ENCODE peak calls at places on chromosomes 2 and 18, in four cellular contexts. D is K562, F is HCT116, E is HepG2. I is an unnamed sample.

GRCh38 chr2:157845081-157845480 is 31.0 kb downstream of the ACVR1 start:
- DNase-seq in D (no peak), E (no peak), F (no peak), I (no peak)

GRCh38 chr18:38250981-38251380 is 685.4 kb upstream of the CELF4 start:
- DNase-seq in E (no peak), D (no peak), F (no peak), I (no peak)

GRCh38 chr2:27772804-27773203 is 1.3 kb downstream of the MRPL33 start:
- DNase-seq in F (no peak), E (no peak), D (no peak), I (no peak)

GRCh38 chr2:234081970-234082822 is 31.7 kb downstream of the SPP2 start:
- DNase-seq in D (no peak), F (no peak), E (peak; percentile 46), I (no peak)

GRCh38 chr2:152354909-152355308 is 19.9 kb downstream of the FMNL2 start:
- DNase-seq in D (no peak), E (no peak), F (no peak), I (no peak)

GRCh38 chr2:233266481-233266880 is 15.0 kb downstream of the ATG16L1 start:
- DNase-seq in D (no peak), F (no peak), E (no peak), I (no peak)

GRCh38 chr2:96240341-96241038 is 25.3 kb downstream of the TMEM127 start:
- DNase-seq in F (no peak), D (no peak), E (no peak), I (no peak)

GRCh38 chr18:72868666-72869661 is 1.2 kb upstream of the NETO1 start:
- DNase-seq in D (no peak), F (no peak), E (no peak), I (no peak)

GRCh38 chr2:196201229-196201998 is 30.0 kb upstream of the STK17B start:
- DNase-seq in E (no peak), D (no peak), F (no peak), I (no peak)

GRCh38 chr2:190678444-190679162 is 29.7 kb downstream of the NAB1 start:
- DNase-seq in E (no peak), D (no peak), F (no peak), I (no peak)

GRCh38 chr2:233838251-233838650 is 16.1 kb downstream of the HJURP start:
- DNase-seq in D (no peak), F (no peak), E (no peak), I (no peak)

GRCh38 chr2:108707300-108707699 is 12.0 kb upstream of the RANBP2 start:
- DNase-seq in D (no peak), E (no peak), F (no peak), I (no peak)

GRCh38 chr18:27491772-27492171 is 306.7 kb upstream of the CHST9 start:
- DNase-seq in D (no peak), F (no peak), E (no peak), I (no peak)

GRCh38 chr18:79574938-79575525 is 104.6 kb upstream of the CTDP1 start:
- DNase-seq in E (no peak), D (no peak), F (no peak), I (no peak)

DNA sequence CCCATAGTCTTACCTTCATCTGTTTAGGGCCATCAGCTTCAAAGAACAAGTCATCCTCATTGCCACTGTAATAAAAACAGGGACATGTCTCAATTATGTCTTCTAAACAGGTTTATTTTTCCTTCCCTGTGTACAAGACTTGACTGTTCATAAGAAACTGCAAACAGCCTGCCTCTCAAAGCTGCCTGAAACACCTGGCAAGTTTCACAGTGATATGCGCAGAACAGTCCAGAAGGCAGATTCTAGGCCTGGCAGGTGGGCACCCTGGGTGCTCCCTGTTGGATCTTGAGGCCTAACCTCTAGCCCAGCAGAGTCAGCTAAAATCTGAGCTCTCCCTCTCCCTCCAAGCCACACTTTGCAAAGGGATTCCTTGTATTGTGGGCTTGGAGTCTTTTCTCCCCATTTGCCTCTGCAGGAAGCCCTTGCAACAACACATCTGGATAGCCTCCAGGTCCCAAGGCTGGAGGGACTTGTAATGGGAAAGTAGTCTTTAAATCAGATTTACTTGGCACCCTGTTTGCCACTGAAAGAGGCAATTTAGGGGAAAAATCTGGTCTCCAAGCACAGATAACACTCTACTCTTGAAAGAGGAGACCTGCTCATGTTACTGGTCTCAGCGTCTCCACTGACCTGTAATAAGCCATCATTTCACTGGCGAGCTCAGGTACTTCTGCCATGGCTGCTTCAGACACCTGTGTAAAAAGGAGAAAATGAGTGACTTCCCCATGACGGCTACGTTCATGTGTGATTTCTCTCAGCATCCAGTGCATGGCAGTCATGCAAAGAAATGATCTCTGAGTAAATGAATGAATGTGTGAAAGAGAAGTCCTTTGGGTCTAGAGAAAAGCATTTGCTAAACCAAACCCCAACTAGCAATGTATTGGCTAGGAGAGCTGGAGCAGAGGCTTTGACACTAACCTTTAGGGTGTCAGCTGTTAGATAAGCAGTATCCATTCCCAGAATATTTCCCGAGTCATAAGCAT is 735 bp downstream of the IL1B start:
- DNase-seq in F (no peak), D (no peak), E (no peak), I (no peak)
- H3K4me1 ChIP-seq in F (peaks cover 12% of the 10 kb centered on the region), D (no peaks in the 10 kb centered on the region), E (peaks cover 34% of the 10 kb centered on the region), I (no peaks in the 10 kb centered on the region)

GRCh38 chr2:166661391-166661790 is 167.3 kb upstream of the SCN7A start:
- DNase-seq in F (no peak), E (no peak), D (no peak), I (no peak)

GRCh38 chr2:166671831-166672230 is 177.8 kb upstream of the SCN7A start:
- DNase-seq in E (no peak), D (no peak), F (no peak), I (no peak)

GRCh38 chr2:166661824-166662223 is 167.8 kb upstream of the SCN7A start:
- DNase-seq in F (no peak), E (no peak), D (no peak), I (no peak)

GRCh38 chr2:166671235-166671634 is 177.2 kb upstream of the SCN7A start:
- DNase-seq in D (no peak), F (no peak), E (no peak), I (no peak)

DNA sequence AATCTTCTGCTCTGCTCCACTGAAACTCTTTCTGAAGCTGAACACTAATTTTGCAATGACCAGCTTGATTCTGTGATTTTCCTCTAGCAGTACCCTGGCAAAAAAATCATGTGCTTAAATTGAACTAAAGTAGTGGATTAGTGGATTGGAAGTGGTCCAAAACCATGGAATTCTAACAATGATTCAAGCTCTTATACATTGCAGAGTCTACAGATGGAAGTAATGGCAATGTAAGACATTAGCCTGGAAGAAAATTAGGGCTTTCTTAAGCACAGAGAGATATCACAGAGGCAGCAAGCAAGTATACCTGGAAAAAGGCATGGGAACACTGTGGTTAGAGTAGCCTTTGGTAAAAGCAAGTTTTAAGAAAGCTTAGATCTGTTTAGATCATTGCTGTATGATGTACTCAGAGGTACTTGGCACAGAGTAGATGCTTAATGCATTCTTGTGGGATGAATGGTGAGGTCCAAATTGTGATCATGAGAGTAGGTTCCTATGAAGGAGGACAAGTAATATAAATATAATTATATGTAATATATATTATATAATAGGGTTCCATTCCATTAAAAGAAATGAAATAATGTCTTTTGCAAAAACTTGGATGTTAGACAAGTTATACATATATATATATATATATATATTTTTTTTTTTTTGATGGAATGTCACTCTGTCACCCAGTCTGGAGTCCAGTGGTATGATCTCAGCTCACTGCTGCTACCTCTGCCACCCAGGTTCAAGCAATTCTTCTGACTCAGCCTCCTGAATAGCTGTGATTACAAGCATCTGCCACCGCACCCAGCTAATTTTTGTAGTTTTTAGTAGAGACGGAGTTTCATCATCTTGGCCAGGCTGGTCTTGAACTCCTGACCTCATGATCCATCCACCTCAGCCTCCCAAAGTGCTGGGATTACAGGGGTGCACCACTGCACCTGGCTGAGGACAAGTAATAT is 172.2 kb upstream of the SCN7A start:
- DNase-seq in D (no peak), E (no peak), F (no peak), I (no peak)
- TF ChIP-seq TCF7L2 in D (no peak), E (no peak), F (no peak), I (no peak)

GRCh38 chr2:219335373-219335786 is 2.8 kb upstream of the RESP18 start:
- DNase-seq in F (no peak), D (no peak), E (no peak), I (no peak)
- TF ChIP-seq POLR2AphosphoS5 in F (no peak), D (no peak), E (no peak), I (no peak)

GRCh38 chr2:9474361-9475117 is at the start of gene IAH1:
- DNase-seq in F (no peak), D (no peak), E (no peak), I (no peak)
- H3K4me1 ChIP-seq in F (peaks cover 22% of the 10 kb centered on the region), D (no peaks in the 10 kb centered on the region), E (peaks cover 16% of the 10 kb centered on the region), I (peaks cover 17% of the 10 kb centered on the region)

DNA sequence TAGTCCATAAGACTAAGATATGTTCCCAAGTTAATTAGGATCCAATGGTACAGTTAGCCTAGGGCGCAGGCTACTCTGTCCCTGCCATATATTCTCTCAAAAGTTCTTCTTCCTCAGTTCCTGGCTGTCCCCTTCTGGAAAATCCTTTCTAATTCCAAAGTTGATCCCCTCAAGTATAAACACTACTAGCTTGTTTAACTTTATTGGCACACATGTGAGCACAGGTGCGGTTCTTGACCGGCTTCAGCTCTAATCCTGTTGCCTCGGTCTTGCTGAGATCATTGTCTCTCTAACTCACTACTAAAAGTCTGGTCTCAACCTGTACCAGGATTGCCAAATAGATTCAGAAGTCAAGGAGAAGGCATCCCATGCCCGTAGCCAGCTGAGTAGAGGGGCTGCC is 89.0 kb downstream of the SEMA4F start:
- DNase-seq in F (no peak), E (no peak), D (no peak), I (no peak)
- TF ChIP-seq TCF7L2 in F (no peak), E (no peak), D (no peak), I (no peak)

GRCh38 chr2:118738524-118739308 is 108.7 kb downstream of the EN1 start:
- DNase-seq in E (peak; percentile 6), F (peak; percentile 71), D (peak; percentile 65), I (peak; percentile 62)
- TF ChIP-seq POLR2AphosphoS5 in E (no peak), F (no peak), D (no peak), I (no peak)

GRCh38 chr18:77105680-77106079 is 26.9 kb downstream of the MBP start:
- DNase-seq in F (no peak), E (no peak), D (no peak), I (no peak)
- H3K4me1 ChIP-seq in F (peaks cover 56% of the 10 kb centered on the region), E (peaks cover 9% of the 10 kb centered on the region), D (no peaks in the 10 kb centered on the region), I (peaks cover 100% of the 10 kb centered on the region)

GRCh38 chr18:68549257-68549871 is 165.5 kb downstream of the TMX3 start:
- DNase-seq in D (no peak), E (no peak), F (no peak), I (no peak)
- TF ChIP-seq TCF7L2 in D (no peak), E (no peak), F (no peak), I (no peak)

I was measured in Panc1.